ENCODE peak calls at places on chromosomes 12 and 14, in seven cellular contexts. Y, C, P, W, G, I and U are unnamed samples. For H3K4me1 and H3K27me3, the result is how much of the 10 kb centered on the place peaks cover.

GRCh38 chr14:99822800-99823455 is 29.7 kb downstream of the EML1 start:
- DNase-seq in Y (no peak), C (no peak), P (no peak), W (no peak), G (no peak), I (no peak), U (no peak)

GRCh38 chr12:131695968-131696367 is 14.9 kb upstream of the SFSWAP start:
- DNase-seq in Y (no peak), C (no peak), P (no peak), W (no peak), G (no peak), I (no peak), U (no peak)

GRCh38 chr14:104865069-104865630 is at the start of gene CEP170B:
- DNase-seq in Y (no peak), C (peak), P (no peak), W (peak), G (peak), I (no peak), U (peak)

GRCh38 chr12:51393676-51394545 is 2.7 kb upstream of the GALNT6 start:
- DNase-seq in Y (no peak), C (no peak), P (no peak), W (peak), G (no peak), I (no peak), U (no peak)

GRCh38 chr12:122730215-122731014 is at the start of gene HCAR1:
- DNase-seq in Y (no peak), C (no peak), P (peak), W (no peak), G (no peak), I (no peak), U (peak)

GRCh38 chr12:49098035-49098451 is 3.4 kb upstream of the DHH start:
- DNase-seq in Y (peak), C (peak), P (no peak), W (peak), G (no peak), I (peak), U (peak)

GRCh38 chr14:101193126-101193844 is 289.8 kb upstream of the RTL1 start:
- DNase-seq in Y (no peak), C (peak), P (no peak), W (no peak), G (peak), I (no peak), U (no peak)

GRCh38 chr14:34021096-34021495 is 70.2 kb upstream of the EGLN3 start:
- DNase-seq in Y (no peak), C (no peak), P (no peak), W (no peak), G (no peak), I (no peak), U (no peak)

GRCh38 chr12:10968765-10969456 is 17.8 kb downstream of the TAS2R50 start:
- DNase-seq in Y (no peak), C (peak), P (peak), W (no peak), G (peak), I (peak), U (peak)

GRCh38 chr14:49893309-49894213 is 679 bp downstream of the ARF6 start:
- DNase-seq in Y (peak), C (no peak), P (peak), W (peak), G (peak), I (peak), U (peak)

GRCh38 chr14:40623641-40624040 is 983.0 kb upstream of the LRFN5 start:
- DNase-seq in Y (no peak), C (no peak), P (no peak), W (no peak), G (no peak), I (no peak), U (no peak)

GRCh38 chr12:21648378-21648777 is 9.3 kb downstream of the LDHB start:
- DNase-seq in Y (no peak), C (no peak), P (no peak), W (no peak), G (no peak), I (no peak), U (no peak)

GRCh38 chr12:69096669-69097364 is 142.6 kb upstream of the CPSF6 start:
- DNase-seq in Y (no peak), C (no peak), P (no peak), W (no peak), G (no peak), I (no peak), U (no peak)

DNA sequence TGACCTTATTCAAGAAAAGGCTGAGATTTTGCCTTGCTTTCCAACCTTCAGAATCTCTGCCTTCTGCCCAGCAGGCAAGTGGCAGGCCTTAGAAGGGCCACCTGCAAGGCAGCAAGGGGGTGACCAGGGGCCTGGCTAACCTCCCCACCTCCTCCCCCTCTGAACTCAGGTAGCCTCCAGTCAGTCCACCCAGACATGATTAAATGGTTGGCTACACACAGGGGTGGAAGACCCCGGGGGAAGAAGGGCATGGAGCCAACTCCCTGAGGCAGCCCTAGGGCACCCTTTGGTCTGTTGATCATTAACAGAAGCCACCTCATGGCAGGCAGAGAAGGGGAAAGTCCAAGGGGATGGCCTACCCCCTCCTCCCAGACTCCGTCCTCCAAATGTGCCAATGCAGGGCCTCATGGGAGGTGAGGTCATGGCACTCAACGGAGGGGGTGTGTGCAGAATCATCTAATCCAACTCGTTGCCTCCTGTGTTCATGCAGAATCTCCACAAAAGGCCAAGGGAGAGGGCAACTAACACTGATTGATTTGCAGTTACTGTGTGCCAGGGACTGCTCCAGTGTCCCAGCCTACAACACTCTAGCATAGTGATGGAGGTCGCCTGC is 8.5 kb downstream of the ZFP36L1 start:
- DNase-seq in Y (no peak), C (peak), P (peak), W (no peak), G (peak), I (no peak), U (peak)
- H3K27ac ChIP-seq in Y (no peak), C (peak), P (peak), W (no peak), G (no peak), I (peak), U (no peak)

GRCh38 chr14:32666310-32666709 is 272.4 kb upstream of the NPAS3 start:
- DNase-seq in Y (no peak), C (no peak), P (no peak), W (no peak), G (no peak), I (no peak), U (no peak)

GRCh38 chr14:32657081-32657480 is 281.6 kb upstream of the NPAS3 start:
- DNase-seq in Y (no peak), C (no peak), P (no peak), W (no peak), G (no peak), I (peak), U (no peak)

GRCh38 chr14:32656609-32657008 is 282.1 kb upstream of the NPAS3 start:
- DNase-seq in Y (no peak), C (no peak), P (no peak), W (no peak), G (no peak), I (no peak), U (no peak)

GRCh38 chr14:32662234-32662633 is 276.4 kb upstream of the NPAS3 start:
- DNase-seq in Y (no peak), C (no peak), P (no peak), W (no peak), G (no peak), I (no peak), U (no peak)

DNA sequence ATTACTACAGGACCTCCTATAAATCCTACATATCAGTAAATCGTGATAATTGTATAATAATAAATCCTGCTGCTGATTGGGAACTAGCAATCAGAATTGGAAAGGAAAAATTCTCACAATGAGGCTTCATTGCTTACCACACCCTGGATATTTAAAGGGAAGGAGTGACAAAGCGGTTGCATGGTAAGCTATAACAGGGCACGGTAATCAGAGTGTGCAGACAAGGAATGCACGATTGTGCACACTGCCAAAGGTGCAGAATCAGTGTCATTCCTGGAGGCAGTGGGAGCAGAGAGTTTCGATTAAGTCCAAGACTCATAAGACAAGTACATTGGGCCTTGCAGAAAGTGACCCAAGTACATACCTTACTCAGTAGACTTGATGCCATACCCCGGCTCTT is 277.5 kb upstream of the NPAS3 start:
- DNase-seq in Y (no peak), C (no peak), P (no peak), W (no peak), G (no peak), I (no peak), U (no peak)
- H3K4me1 ChIP-seq in Y (under half), C (under half), P (under half), W (under half), G (under half), I (under half), U (under half)

GRCh38 chr12:52817699-52818238 is 3.9 kb upstream of the KRT4 start:
- DNase-seq in Y (no peak), C (no peak), P (no peak), W (no peak), G (no peak), I (no peak), U (no peak)
- H3K27me3 ChIP-seq in Y (under half), C (under half), P (under half), W (under half), G (under half), I (under half), U (under half)

GRCh38 chr12:108696996-108697290 is 34.4 kb downstream of the CORO1C start:
- DNase-seq in Y (no peak), C (no peak), P (no peak), W (no peak), G (no peak), I (no peak), U (no peak)
- H3K27ac ChIP-seq in Y (no peak), C (no peak), P (peak), W (no peak), G (no peak), I (peak), U (no peak)